ENCODE peak calls at places on chromosomes 12 and 14, in ten cellular contexts. D is stomach, E is IMR-90, Z is hepatocyte, T is Caco-2, B is lower leg skin, C is choroid plexus epithelial cell, V is body of pancreas, F is epithelial cell of esophagus, R is cardiac muscle cell. H is an unnamed sample.

GRCh38 chr14:20278414-20278813 is 27.3 kb downstream of the TTC5 start:
- DNase-seq in Z (peak), V (no peak), D (no peak), C (peak), T (no peak), E (peak), B (no peak), R (no peak), F (peak), H (peak)

GRCh38 chr12:49864817-49865090 is 21.8 kb upstream of the BCDIN3D start:
- DNase-seq in E (no peak), F (no peak), C (no peak), B (no peak), R (no peak), D (no peak), V (no peak), T (no peak), Z (no peak), H (no peak)

GRCh38 chr12:14408208-14408607 is 42.7 kb downstream of the ATF7IP start:
- DNase-seq in R (peak), V (no peak), E (peak), Z (no peak), T (no peak), C (peak), B (no peak), F (no peak), D (no peak), H (peak)

GRCh38 chr12:54364413-54364812 is at the start of gene GPR84:
- DNase-seq in E (no peak), V (no peak), F (no peak), B (no peak), Z (no peak), C (peak), D (no peak), R (no peak), T (no peak), H (no peak)

GRCh38 chr14:104516906-104517305 is 62.7 kb upstream of the C14orf180 start:
- DNase-seq in V (no peak), T (no peak), D (no peak), R (no peak), B (no peak), Z (no peak), C (no peak), F (no peak), E (no peak), H (no peak)

GRCh38 chr12:57214398-57214781 is 2.2 kb upstream of the NXPH4 start:
- DNase-seq in R (peak), C (peak), F (peak), V (peak), E (peak), D (peak), B (no peak), T (peak), Z (peak), H (peak)

GRCh38 chr12:128250091-128250490 is 16.9 kb upstream of the TMEM132C start:
- DNase-seq in R (no peak), E (no peak), C (no peak), B (no peak), V (no peak), D (no peak), T (no peak), Z (no peak), F (no peak), H (no peak)

GRCh38 chr14:71395151-71395604 is 487.9 kb downstream of the PCNX1 start:
- DNase-seq in R (no peak), F (peak), Z (no peak), B (no peak), D (no peak), T (no peak), E (no peak), C (peak), V (no peak), H (no peak)

GRCh38 chr12:122888232-122888752 is 7.6 kb downstream of the VPS37B start:
- DNase-seq in T (peak), F (peak), E (peak), B (peak), R (no peak), D (peak), C (peak), Z (peak), V (peak), H (peak)

GRCh38 chr12:131385313-131386166 is 325.4 kb upstream of the SFSWAP start:
- DNase-seq in E (no peak), C (no peak), V (no peak), D (no peak), R (no peak), Z (no peak), F (no peak), T (no peak), B (no peak), H (no peak)

GRCh38 chr12:46390304-46390703 is 17.7 kb upstream of the SLC38A2 start:
- DNase-seq in C (peak), V (no peak), F (no peak), B (no peak), R (no peak), E (no peak), D (no peak), Z (no peak), T (no peak), H (no peak)

GRCh38 chr12:53267309-53268008 is 640 bp upstream of the ESPL1 start:
- DNase-seq in T (no peak), C (no peak), E (no peak), D (no peak), R (no peak), Z (no peak), F (no peak), B (no peak), V (no peak), H (no peak)

GRCh38 chr12:55940065-55940732 is 9.2 kb downstream of the DGKA start:
- DNase-seq in C (peak), F (peak), R (peak), D (peak), V (peak), E (peak), Z (peak), B (peak), T (peak), H (peak)

GRCh38 chr14:51850651-51851050 is 9.8 kb upstream of the GNG2 start:
- DNase-seq in E (no peak), F (no peak), Z (no peak), C (no peak), T (no peak), R (no peak), D (no peak), V (no peak), B (no peak), H (no peak)

GRCh38 chr14:34629657-34630529 is at the start of gene SNX6:
- DNase-seq in F (peak), C (peak), V (peak), T (peak), R (peak), D (peak), B (peak), E (peak), Z (peak), H (peak)

GRCh38 chr12:3271639-3272038 is 194.5 kb downstream of the TSPAN9 start:
- DNase-seq in C (no peak), B (no peak), D (no peak), F (no peak), E (no peak), R (no peak), Z (no peak), T (no peak), V (no peak), H (no peak)

GRCh38 chr12:76782440-76782996 is 18.6 kb downstream of the ZDHHC17 start:
- DNase-seq in T (no peak), E (no peak), V (no peak), D (no peak), Z (no peak), R (no peak), B (no peak), C (peak), F (no peak), H (no peak)

GRCh38 chr12:51752490-51752889 is 96.0 kb downstream of the FIGNL2 start:
- DNase-seq in F (peak), E (peak), Z (peak), D (peak), V (peak), T (peak), C (peak), R (peak), B (peak), H (peak)

GRCh38 chr14:104689620-104690265 is 325 bp downstream of the INF2 start:
- DNase-seq in T (no peak), R (peak), Z (no peak), B (no peak), D (no peak), E (no peak), V (no peak), F (no peak), C (no peak), H (no peak)

GRCh38 chr14:50768693-50769092 is 62.3 kb downstream of the NIN start:
- DNase-seq in R (no peak), E (peak), C (peak), F (no peak), D (no peak), B (no peak), V (no peak), T (no peak), Z (no peak), H (no peak)

GRCh38 chr12:14239935-14240872 is 125.3 kb upstream of the ATF7IP start:
- DNase-seq in V (no peak), T (peak), C (no peak), Z (peak), B (no peak), R (no peak), E (no peak), D (no peak), F (peak), H (no peak)

GRCh38 chr12:55720071-55720564 is at the start of gene RDH5:
- DNase-seq in Z (peak), F (peak), V (peak), C (peak), B (no peak), T (peak), R (no peak), D (peak), E (peak), H (peak)

GRCh38 chr12:92396647-92397258 is 251.1 kb upstream of the BTG1 start:
- DNase-seq in V (no peak), Z (peak), B (peak), R (no peak), C (peak), T (no peak), E (peak), F (peak), D (no peak), H (peak)

GRCh38 chr14:99518441-99519346 is 37.5 kb downstream of the CCNK start:
- DNase-seq in F (peak), R (peak), D (peak), E (peak), V (peak), T (peak), C (peak), B (peak), Z (peak), H (peak)

GRCh38 chr14:98170580-98170979 is 1101.4 kb downstream of the BCL11B start:
- DNase-seq in D (no peak), Z (no peak), E (no peak), B (no peak), R (no peak), V (no peak), C (no peak), F (no peak), T (no peak), H (no peak)

GRCh38 chr12:19474147-19474546 is 34.9 kb downstream of the AEBP2 start:
- DNase-seq in R (no peak), E (no peak), B (no peak), C (no peak), D (no peak), T (no peak), F (no peak), V (no peak), Z (no peak), H (peak)

GRCh38 chr14:72808564-72808963 is 85.3 kb downstream of the DPF3 start:
- DNase-seq in C (peak), V (no peak), E (no peak), D (no peak), F (no peak), B (no peak), T (no peak), Z (no peak), R (no peak), H (no peak)

GRCh38 chr12:4449862-4450222 is 4.2 kb upstream of the FGF6 start:
- DNase-seq in E (no peak), R (no peak), B (no peak), Z (no peak), F (peak), D (no peak), C (peak), T (no peak), V (peak), H (no peak)

GRCh38 chr12:97148941-97149559 is 242.0 kb downstream of the NEDD1 start:
- DNase-seq in V (peak), D (peak), C (peak), F (peak), E (peak), Z (peak), B (no peak), R (peak), T (peak), H (peak)

GRCh38 chr12:56237552-56237951 is 7.7 kb downstream of the SLC39A5 start:
- DNase-seq in C (peak), Z (no peak), V (no peak), R (no peak), F (no peak), E (peak), B (no peak), T (no peak), D (no peak), H (no peak)

GRCh38 chr14:93727917-93728650 is 60.2 kb downstream of the PRIMA1 start:
- DNase-seq in B (no peak), R (no peak), Z (no peak), E (no peak), V (no peak), T (no peak), C (no peak), D (no peak), F (no peak), H (no peak)

GRCh38 chr12:65656904-65657351 is 167.4 kb upstream of the HMGA2 start:
- DNase-seq in V (no peak), C (peak), Z (no peak), T (no peak), R (no peak), E (peak), F (peak), B (no peak), D (no peak), H (peak)

GRCh38 chr12:78746001-78746400 is 118.6 kb upstream of the SYT1 start:
- DNase-seq in T (no peak), V (no peak), E (no peak), D (no peak), R (peak), F (peak), C (no peak), Z (no peak), B (no peak), H (no peak)

GRCh38 chr12:64747681-64748080 is 11.5 kb downstream of the GNS start:
- DNase-seq in Z (no peak), D (no peak), T (no peak), E (no peak), F (no peak), R (no peak), C (peak), B (no peak), V (no peak), H (peak)

GRCh38 chr12:113325938-113326337 is 9.0 kb downstream of the SLC8B1 start:
- DNase-seq in R (no peak), Z (no peak), V (peak), F (no peak), E (peak), T (no peak), B (no peak), C (peak), D (no peak), H (peak)

GRCh38 chr12:68267892-68268396 is 14.5 kb upstream of the IL22 start:
- DNase-seq in T (no peak), C (peak), D (no peak), Z (no peak), E (peak), B (no peak), V (no peak), R (no peak), F (no peak), H (peak)

GRCh38 chr14:45810152-45810872 is 557.3 kb upstream of the MIS18BP1 start:
- DNase-seq in R (peak), F (peak), C (peak), V (no peak), T (no peak), B (no peak), D (no peak), E (no peak), Z (peak), H (no peak)

GRCh38 chr14:105881021-105881930 is 354.9 kb downstream of the TMEM121 start:
- DNase-seq in Z (no peak), C (no peak), D (peak), R (no peak), T (peak), B (no peak), F (no peak), V (peak), E (no peak), H (no peak)

DNA sequence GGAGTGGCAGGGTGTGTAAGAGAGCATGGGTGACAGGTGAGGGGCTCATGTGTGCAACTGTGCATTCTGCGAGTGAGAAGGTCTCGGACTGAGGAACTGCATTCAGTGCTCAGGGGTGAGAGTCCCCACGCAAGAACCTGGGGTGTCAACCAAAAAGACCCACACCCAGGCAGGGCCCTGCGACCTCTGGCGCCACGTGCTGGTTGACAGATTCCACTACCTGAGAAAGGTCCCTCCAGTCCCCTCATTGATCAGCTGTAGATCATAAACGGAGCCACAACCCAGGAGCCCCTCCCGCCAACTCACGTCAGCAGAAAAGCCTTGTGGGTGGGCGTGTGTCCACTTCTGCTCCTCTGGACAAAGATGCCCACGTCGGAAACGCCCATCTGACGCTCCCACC is 98.7 kb downstream of the ASCL4 start:
- DNase-seq in B (no peak), R (no peak), Z (no peak), C (no peak), E (no peak), D (no peak), F (no peak), V (no peak), T (no peak), H (no peak)
- H3K4me3 ChIP-seq in B (no peak), R (no peak), Z (no peak), C (no peak), E (no peak), D (no peak), F (no peak), V (no peak), T (no peak), H (no peak)

GRCh38 chr14:40413146-40413545 is 980.9 kb upstream of the FBXO33 start:
- DNase-seq in B (no peak), F (no peak), Z (no peak), R (no peak), D (no peak), T (no peak), C (no peak), E (no peak), V (no peak), H (no peak)

GRCh38 chr14:40417777-40418401 is 985.7 kb upstream of the FBXO33 start:
- DNase-seq in Z (peak), F (peak), C (no peak), D (peak), R (peak), V (peak), T (peak), B (no peak), E (no peak), H (peak)
- TF ChIP-seq CTCF in Z (peak), F (peak), C (peak), D (peak), R (peak), V (peak), T (peak), B (no peak), E (no peak), H (peak)

DNA sequence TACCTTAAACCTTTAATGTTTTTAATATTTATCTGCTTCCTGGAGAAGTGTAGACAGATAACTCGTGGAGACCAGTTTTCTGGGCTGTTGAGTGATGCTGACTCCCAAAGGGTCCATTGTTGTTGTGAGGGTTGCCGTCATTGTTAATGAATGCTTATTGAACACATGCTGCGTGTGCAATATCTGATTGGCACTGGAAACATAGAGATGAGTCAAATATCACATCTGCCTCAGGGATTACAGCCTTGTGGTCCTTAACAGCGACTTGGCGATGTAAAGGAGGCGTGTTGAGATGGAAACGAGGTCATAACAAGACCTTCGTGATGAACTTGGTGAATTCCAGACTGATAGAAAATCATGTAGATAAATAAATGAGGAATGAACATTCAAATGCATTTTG is 85.9 kb downstream of the FBXW8 start:
- DNase-seq in B (no peak), V (no peak), T (no peak), R (no peak), D (no peak), F (no peak), C (no peak), E (peak), Z (no peak), H (peak)
- H3K4me3 ChIP-seq in B (no peak), V (no peak), T (no peak), R (no peak), D (no peak), F (no peak), C (no peak), E (no peak), Z (no peak), H (no peak)

GRCh38 chr12:121441555-121441954 is 41.6 kb downstream of the RNF34 start:
- DNase-seq in D (peak), C (no peak), Z (no peak), B (no peak), R (no peak), V (peak), T (no peak), E (no peak), F (no peak), H (no peak)
- TF ChIP-seq CTCF in D (no peak), C (no peak), Z (no peak), B (no peak), R (no peak), V (no peak), T (no peak), E (no peak), F (no peak), H (no peak)

GRCh38 chr12:62466018-62466595 is 519 bp upstream of the MON2 start:
- DNase-seq in V (peak), E (peak), R (peak), T (no peak), C (peak), D (peak), Z (peak), B (peak), F (peak), H (peak)
- H3K4me3 ChIP-seq in V (peak), E (peak), R (peak), T (peak), C (peak), D (peak), Z (peak), B (peak), F (peak), H (peak)

GRCh38 chr12:121223283-121223946 is 13.5 kb downstream of the P2RX4 start:
- DNase-seq in V (peak), Z (no peak), C (peak), E (no peak), R (no peak), D (peak), F (peak), B (no peak), T (no peak), H (no peak)
- TF ChIP-seq CTCF in V (peak), Z (peak), C (peak), E (peak), R (no peak), D (peak), F (peak), B (no peak), T (peak), H (peak)

GRCh38 chr14:54712371-54712998 is 145.6 kb downstream of the SAMD4A start:
- DNase-seq in Z (no peak), F (no peak), R (no peak), B (peak), C (no peak), T (no peak), E (peak), D (no peak), V (no peak), H (peak)
- H3K4me3 ChIP-seq in Z (no peak), F (no peak), R (no peak), B (no peak), C (no peak), T (no peak), E (no peak), D (no peak), V (no peak), H (no peak)

GRCh38 chr12:105417732-105418131 is 87.2 kb downstream of the C12orf75 start:
- DNase-seq in R (no peak), Z (no peak), D (no peak), B (no peak), E (no peak), F (no peak), C (no peak), T (no peak), V (no peak), H (no peak)
- TF ChIP-seq CTCF in R (no peak), Z (no peak), D (no peak), B (no peak), E (peak), F (peak), C (peak), T (no peak), V (no peak), H (no peak)

H was measured in fibroblast of pulmonary artery.